ENCODE peak calls at places on chromosomes 5 and 9, in seven cellular contexts. Q is naive thymus-derived CD8-positive, alpha-beta T cell; B is NCI-H1694 treated with DMSO at 0.1 percent for 48 hours; X is foreskin melanocyte; J is H7; R is stimulated activated CD8-positive, alpha-beta memory T cell treated with anti-CD3 and anti-CD28 coated beads, Interleukin-12 subunit alpha, Interleukin-12 subunit beta, amount 100 ng/mL, for 4 hours; I is RCC 7860. Y is an unnamed sample.

GRCh38 chr5:149161026-149161687 is 19.9 kb downstream of the ABLIM3 start:
- DNase-seq in J (no peak), I (no peak), X (no peak), R (no peak), B (no peak), Q (no peak), Y (peak)

GRCh38 chr5:773517-774264 is 10.8 kb downstream of the ZDHHC11B start:
- DNase-seq in B (no peak), R (no peak), Q (no peak), J (peak), X (no peak), I (no peak), Y (no peak)

GRCh38 chr5:148542812-148543211 is 111.5 kb downstream of the HTR4 start:
- DNase-seq in I (no peak), Q (no peak), B (no peak), J (no peak), X (no peak), R (no peak), Y (no peak)

GRCh38 chr5:10456583-10457562 is 15.2 kb downstream of the ROPN1L start:
- DNase-seq in I (no peak), R (no peak), J (peak), B (no peak), X (no peak), Q (no peak), Y (no peak)

GRCh38 chr5:33725846-33726245 is 165.9 kb downstream of the ADAMTS12 start:
- DNase-seq in I (no peak), Q (no peak), R (no peak), B (no peak), J (no peak), X (no peak), Y (no peak)

GRCh38 chr9:39588056-39588814 is 232.8 kb downstream of the SPATA31A1 start:
- DNase-seq in R (no peak), I (peak), J (peak), Q (no peak), B (no peak), X (no peak), Y (no peak)

GRCh38 chr9:106868565-106868964 is 5.6 kb downstream of the ZNF462 start:
- DNase-seq in R (no peak), J (no peak), B (no peak), I (no peak), X (no peak), Q (no peak), Y (no peak)

GRCh38 chr5:142826741-142827492 is 56.7 kb downstream of the ARHGAP26 start:
- DNase-seq in X (no peak), B (no peak), J (no peak), I (peak), Q (no peak), R (no peak), Y (peak)

GRCh38 chr5:38663276-38663675 is 106.8 kb upstream of the LIFR start:
- DNase-seq in R (no peak), X (no peak), J (no peak), B (no peak), Q (no peak), I (no peak), Y (no peak)

GRCh38 chr9:82223442-82223841 is 234.9 kb downstream of the SPATA31D1 start:
- DNase-seq in J (no peak), Q (no peak), B (no peak), X (no peak), R (no peak), I (no peak), Y (no peak)

GRCh38 chr5:36531401-36531800 is 75.0 kb upstream of the SLC1A3 start:
- DNase-seq in Q (no peak), J (no peak), I (no peak), B (no peak), R (no peak), X (no peak), Y (no peak)

GRCh38 chr5:111512026-111512405 is 319 bp downstream of the STARD4 start:
- DNase-seq in B (no peak), Q (no peak), X (no peak), I (no peak), R (no peak), J (peak), Y (no peak)

Y was measured in HT-29.